ENCODE peak calls at places on chromosomes 13 and 19, in seven cellular contexts. W is stimulated activated CD8-positive, alpha-beta memory T cell treated with anti-CD3 and anti-CD28 coated beads, Interleukin-2, amount 100 ng/mL, for 1 hour; J is NCI-H187; A is stimulated activated CD4-positive, alpha-beta T cell treated with anti-CD3 and anti-CD28 coated beads, Interleukin-15, amount 100 ng/mL, for 1 hour; E is EH; I is nephron progenitor cell; Z is pancreas. O is an unnamed sample.

GRCh38 chr13:80979035-80979641 is 638.2 kb upstream of the SPRY2 start:
- DNase-seq in W (no peak), E (peak), I (peak), Z (peak), J (no peak), A (no peak), O (no peak)

GRCh38 chr19:54271106-54271505 is 9.8 kb downstream of the LILRB2 start:
- DNase-seq in I (no peak), J (no peak), W (no peak), E (no peak), A (no peak), Z (no peak), O (no peak)

GRCh38 chr19:33804021-33804799 is 7.5 kb downstream of the KCTD15 start:
- DNase-seq in W (no peak), A (no peak), Z (peak), J (no peak), I (no peak), E (peak), O (no peak)

GRCh38 chr19:11373166-11373884 is 1.1 kb upstream of the SWSAP1 start:
- DNase-seq in I (peak), Z (no peak), J (peak), E (peak), W (no peak), A (no peak), O (peak)

GRCh38 chr13:95341441-95341840 is 40.2 kb upstream of the ABCC4 start:
- DNase-seq in J (no peak), A (no peak), I (no peak), E (peak), W (no peak), Z (no peak), O (no peak)

GRCh38 chr13:24141333-24141910 is 19.1 kb upstream of the SPATA13 start:
- DNase-seq in A (no peak), W (no peak), J (no peak), E (peak), Z (no peak), I (no peak), O (peak)

GRCh38 chr13:76620036-76620435 is 266.2 kb downstream of the KCTD12 start:
- DNase-seq in A (no peak), J (no peak), E (no peak), I (no peak), W (no peak), Z (no peak), O (no peak)

GRCh38 chr13:51614350-51614786 is 30.1 kb downstream of the WDFY2 start:
- DNase-seq in J (no peak), E (peak), A (no peak), W (no peak), I (no peak), Z (no peak), O (no peak)

GRCh38 chr19:1131718-1132552 is 28.1 kb downstream of the GPX4 start:
- DNase-seq in A (peak), I (peak), E (peak), J (no peak), W (peak), Z (peak), O (no peak)